ENCODE peak calls at places on chromosomes 6 and 20, in nine cellular contexts. One of them, this sample, is unnamed.

GRCh38 chr6:87095056-87095527 is at the start of gene CGA:
- DNase-seq in lower leg skin: no peak
- DNase-seq in psoas muscle: no peak
- DNase-seq in upper lobe of right lung: no peak
- DNase-seq in naive thymus-derived CD4-positive, alpha-beta T cell: no peak
- DNase-seq in Peyer's patch: no peak
- DNase-seq in body of pancreas: no peak
- DNase-seq in colonic mucosa: no peak
- DNase-seq in fibroblast of mammary gland: no peak
- DNase-seq in this sample: no peak

GRCh38 chr6:157518399-157519250 is 137.6 kb downstream of the ZDHHC14 start:
- DNase-seq in lower leg skin: peak
- DNase-seq in psoas muscle: peak
- DNase-seq in upper lobe of right lung: no peak
- DNase-seq in naive thymus-derived CD4-positive, alpha-beta T cell: no peak
- DNase-seq in Peyer's patch: no peak
- DNase-seq in body of pancreas: no peak
- DNase-seq in colonic mucosa: no peak
- DNase-seq in fibroblast of mammary gland: no peak
- DNase-seq in this sample: no peak

GRCh38 chr6:53869964-53870363 is 75.2 kb downstream of the LRRC1 start:
- DNase-seq in lower leg skin: no peak
- DNase-seq in psoas muscle: no peak
- DNase-seq in upper lobe of right lung: no peak
- DNase-seq in naive thymus-derived CD4-positive, alpha-beta T cell: no peak
- DNase-seq in Peyer's patch: no peak
- DNase-seq in body of pancreas: no peak
- DNase-seq in colonic mucosa: no peak
- DNase-seq in fibroblast of mammary gland: no peak
- DNase-seq in this sample: no peak

GRCh38 chr6:141107562-141108160 is 1025.1 kb upstream of the GJE1 start:
- DNase-seq in lower leg skin: no peak
- DNase-seq in psoas muscle: no peak
- DNase-seq in upper lobe of right lung: no peak
- DNase-seq in naive thymus-derived CD4-positive, alpha-beta T cell: no peak
- DNase-seq in Peyer's patch: no peak
- DNase-seq in body of pancreas: no peak
- DNase-seq in colonic mucosa: no peak
- DNase-seq in fibroblast of mammary gland: peak
- DNase-seq in this sample: no peak

GRCh38 chr6:124551711-124552233 is 410.5 kb upstream of the RNF217 start:
- DNase-seq in lower leg skin: no peak
- DNase-seq in psoas muscle: no peak
- DNase-seq in upper lobe of right lung: no peak
- DNase-seq in naive thymus-derived CD4-positive, alpha-beta T cell: no peak
- DNase-seq in Peyer's patch: no peak
- DNase-seq in body of pancreas: no peak
- DNase-seq in colonic mucosa: no peak
- DNase-seq in fibroblast of mammary gland: no peak
- DNase-seq in this sample: no peak

GRCh38 chr6:3471711-3472110 is 14.9 kb upstream of the SLC22A23 start:
- DNase-seq in lower leg skin: no peak
- DNase-seq in psoas muscle: no peak
- DNase-seq in upper lobe of right lung: no peak
- DNase-seq in naive thymus-derived CD4-positive, alpha-beta T cell: no peak
- DNase-seq in Peyer's patch: no peak
- DNase-seq in body of pancreas: no peak
- DNase-seq in colonic mucosa: no peak
- DNase-seq in fibroblast of mammary gland: peak
- DNase-seq in this sample: no peak

GRCh38 chr6:90544741-90545140 is 42.1 kb downstream of the MAP3K7 start:
- DNase-seq in lower leg skin: no peak
- DNase-seq in psoas muscle: no peak
- DNase-seq in upper lobe of right lung: no peak
- DNase-seq in naive thymus-derived CD4-positive, alpha-beta T cell: no peak
- DNase-seq in Peyer's patch: no peak
- DNase-seq in body of pancreas: no peak
- DNase-seq in colonic mucosa: no peak
- DNase-seq in fibroblast of mammary gland: no peak
- DNase-seq in this sample: no peak

GRCh38 chr6:56292505-56293181 is 45.3 kb upstream of the COL21A1 start:
- DNase-seq in lower leg skin: no peak
- DNase-seq in psoas muscle: no peak
- DNase-seq in upper lobe of right lung: no peak
- DNase-seq in naive thymus-derived CD4-positive, alpha-beta T cell: no peak
- DNase-seq in Peyer's patch: no peak
- DNase-seq in body of pancreas: peak
- DNase-seq in colonic mucosa: peak
- DNase-seq in fibroblast of mammary gland: peak
- DNase-seq in this sample: no peak

GRCh38 chr6:35165630-35166071 is 24.5 kb upstream of the TCP11 start:
- DNase-seq in lower leg skin: no peak
- DNase-seq in psoas muscle: no peak
- DNase-seq in upper lobe of right lung: no peak
- DNase-seq in naive thymus-derived CD4-positive, alpha-beta T cell: no peak
- DNase-seq in Peyer's patch: no peak
- DNase-seq in body of pancreas: peak
- DNase-seq in colonic mucosa: peak
- DNase-seq in fibroblast of mammary gland: peak
- DNase-seq in this sample: no peak

GRCh38 chr6:25907475-25908014 is 22.9 kb downstream of the SLC17A2 start:
- DNase-seq in lower leg skin: no peak
- DNase-seq in psoas muscle: no peak
- DNase-seq in upper lobe of right lung: no peak
- DNase-seq in naive thymus-derived CD4-positive, alpha-beta T cell: no peak
- DNase-seq in Peyer's patch: no peak
- DNase-seq in body of pancreas: no peak
- DNase-seq in colonic mucosa: no peak
- DNase-seq in fibroblast of mammary gland: no peak
- DNase-seq in this sample: no peak

GRCh38 chr20:24698706-24699206 is 229.3 kb downstream of the SYNDIG1 start:
- DNase-seq in lower leg skin: peak
- DNase-seq in psoas muscle: no peak
- DNase-seq in upper lobe of right lung: peak
- DNase-seq in naive thymus-derived CD4-positive, alpha-beta T cell: no peak
- DNase-seq in Peyer's patch: no peak
- DNase-seq in body of pancreas: no peak
- DNase-seq in colonic mucosa: no peak
- DNase-seq in fibroblast of mammary gland: no peak
- DNase-seq in this sample: no peak

GRCh38 chr6:170208171-170208601 is 82.7 kb downstream of the DLL1 start:
- DNase-seq in lower leg skin: no peak
- DNase-seq in psoas muscle: no peak
- DNase-seq in upper lobe of right lung: peak
- DNase-seq in naive thymus-derived CD4-positive, alpha-beta T cell: no peak
- DNase-seq in Peyer's patch: no peak
- DNase-seq in body of pancreas: peak
- DNase-seq in colonic mucosa: peak
- DNase-seq in fibroblast of mammary gland: no peak
- DNase-seq in this sample: no peak

GRCh38 chr20:62707981-62708521 is 585 bp upstream of the NTSR1 start:
- DNase-seq in lower leg skin: no peak
- DNase-seq in psoas muscle: no peak
- DNase-seq in upper lobe of right lung: no peak
- DNase-seq in naive thymus-derived CD4-positive, alpha-beta T cell: no peak
- DNase-seq in Peyer's patch: no peak
- DNase-seq in body of pancreas: no peak
- DNase-seq in colonic mucosa: no peak
- DNase-seq in fibroblast of mammary gland: no peak
- DNase-seq in this sample: no peak
- H3K4me3 ChIP-seq in lower leg skin: no peak
- H3K4me3 ChIP-seq in psoas muscle: no peak
- H3K4me3 ChIP-seq in upper lobe of right lung: no peak
- H3K4me3 ChIP-seq in naive thymus-derived CD4-positive, alpha-beta T cell: no peak
- H3K4me3 ChIP-seq in Peyer's patch: peak
- H3K4me3 ChIP-seq in body of pancreas: no peak
- H3K4me3 ChIP-seq in colonic mucosa: no peak
- H3K4me3 ChIP-seq in fibroblast of mammary gland: no peak
- H3K4me3 ChIP-seq in this sample: peak

GRCh38 chr20:43984587-43984986 is 69.9 kb downstream of the TOX2 start:
- DNase-seq in lower leg skin: no peak
- DNase-seq in psoas muscle: no peak
- DNase-seq in upper lobe of right lung: no peak
- DNase-seq in naive thymus-derived CD4-positive, alpha-beta T cell: no peak
- DNase-seq in Peyer's patch: no peak
- DNase-seq in body of pancreas: no peak
- DNase-seq in colonic mucosa: peak
- DNase-seq in fibroblast of mammary gland: no peak
- DNase-seq in this sample: no peak

GRCh38 chr20:43982886-43983285 is 68.2 kb downstream of the TOX2 start:
- DNase-seq in lower leg skin: no peak
- DNase-seq in psoas muscle: no peak
- DNase-seq in upper lobe of right lung: no peak
- DNase-seq in naive thymus-derived CD4-positive, alpha-beta T cell: no peak
- DNase-seq in Peyer's patch: no peak
- DNase-seq in body of pancreas: no peak
- DNase-seq in colonic mucosa: no peak
- DNase-seq in fibroblast of mammary gland: no peak
- DNase-seq in this sample: no peak

GRCh38 chr20:43985121-43985520 is 70.5 kb downstream of the TOX2 start:
- DNase-seq in lower leg skin: no peak
- DNase-seq in psoas muscle: no peak
- DNase-seq in upper lobe of right lung: no peak
- DNase-seq in naive thymus-derived CD4-positive, alpha-beta T cell: no peak
- DNase-seq in Peyer's patch: no peak
- DNase-seq in body of pancreas: no peak
- DNase-seq in colonic mucosa: no peak
- DNase-seq in fibroblast of mammary gland: no peak
- DNase-seq in this sample: no peak

GRCh38 chr20:43983359-43983758 is 68.7 kb downstream of the TOX2 start:
- DNase-seq in lower leg skin: no peak
- DNase-seq in psoas muscle: no peak
- DNase-seq in upper lobe of right lung: no peak
- DNase-seq in naive thymus-derived CD4-positive, alpha-beta T cell: no peak
- DNase-seq in Peyer's patch: no peak
- DNase-seq in body of pancreas: no peak
- DNase-seq in colonic mucosa: peak
- DNase-seq in fibroblast of mammary gland: no peak
- DNase-seq in this sample: no peak

GRCh38 chr20:43983904-43984361 is 69.3 kb downstream of the TOX2 start:
- DNase-seq in lower leg skin: no peak
- DNase-seq in psoas muscle: no peak
- DNase-seq in upper lobe of right lung: no peak
- DNase-seq in naive thymus-derived CD4-positive, alpha-beta T cell: no peak
- DNase-seq in Peyer's patch: no peak
- DNase-seq in body of pancreas: no peak
- DNase-seq in colonic mucosa: no peak
- DNase-seq in fibroblast of mammary gland: no peak
- DNase-seq in this sample: no peak
- H3K4me3 ChIP-seq in lower leg skin: no peak
- H3K4me3 ChIP-seq in psoas muscle: no peak
- H3K4me3 ChIP-seq in upper lobe of right lung: no peak
- H3K4me3 ChIP-seq in naive thymus-derived CD4-positive, alpha-beta T cell: no peak
- H3K4me3 ChIP-seq in Peyer's patch: no peak
- H3K4me3 ChIP-seq in body of pancreas: no peak
- H3K4me3 ChIP-seq in colonic mucosa: no peak
- H3K4me3 ChIP-seq in fibroblast of mammary gland: no peak
- H3K4me3 ChIP-seq in this sample: no peak

DNA sequence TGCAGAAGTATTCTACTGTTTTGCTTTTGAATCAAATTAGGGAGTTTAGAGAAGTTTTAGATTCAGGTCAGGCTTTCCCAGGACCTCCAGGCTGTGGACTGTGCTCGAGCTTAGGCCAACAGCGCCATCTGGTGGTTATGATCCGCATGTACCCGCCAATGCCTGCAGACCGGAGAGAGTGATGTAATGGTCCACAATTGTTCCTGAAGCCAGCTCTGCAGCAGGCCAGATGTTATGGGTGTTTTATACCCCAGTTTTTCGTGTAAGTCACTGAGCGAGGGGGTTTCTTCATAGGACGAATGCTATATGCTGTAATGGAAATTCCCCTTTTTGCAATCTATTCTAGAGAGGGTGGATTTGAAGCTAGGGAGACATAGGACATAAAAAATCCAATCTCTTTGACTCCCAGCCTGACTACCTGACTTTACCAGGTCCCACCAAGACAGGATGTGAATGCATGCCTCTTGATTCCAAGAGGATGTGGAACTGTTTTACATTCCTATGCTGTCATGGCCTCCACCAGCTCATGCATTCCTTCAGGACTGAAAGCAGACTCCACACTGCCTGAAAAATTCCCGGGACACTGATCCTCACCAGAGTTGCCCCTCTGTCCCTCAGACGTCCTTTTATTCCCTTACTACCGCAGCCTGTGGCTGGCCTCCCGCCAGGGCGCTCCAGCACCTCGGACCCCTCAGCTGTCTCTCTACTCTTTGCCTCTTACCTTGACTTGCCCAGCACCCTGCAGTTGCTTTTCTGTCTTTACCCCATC is 41.2 kb upstream of the LY86 start:
- DNase-seq in lower leg skin: peak
- DNase-seq in psoas muscle: peak
- DNase-seq in upper lobe of right lung: peak
- DNase-seq in naive thymus-derived CD4-positive, alpha-beta T cell: peak
- DNase-seq in Peyer's patch: peak
- DNase-seq in body of pancreas: peak
- DNase-seq in colonic mucosa: peak
- DNase-seq in fibroblast of mammary gland: peak
- DNase-seq in this sample: peak
- H3K4me3 ChIP-seq in lower leg skin: no peak
- H3K4me3 ChIP-seq in psoas muscle: peak
- H3K4me3 ChIP-seq in upper lobe of right lung: peak
- H3K4me3 ChIP-seq in naive thymus-derived CD4-positive, alpha-beta T cell: peak
- H3K4me3 ChIP-seq in Peyer's patch: peak
- H3K4me3 ChIP-seq in body of pancreas: no peak
- H3K4me3 ChIP-seq in colonic mucosa: peak
- H3K4me3 ChIP-seq in fibroblast of mammary gland: peak
- H3K4me3 ChIP-seq in this sample: peak

DNA sequence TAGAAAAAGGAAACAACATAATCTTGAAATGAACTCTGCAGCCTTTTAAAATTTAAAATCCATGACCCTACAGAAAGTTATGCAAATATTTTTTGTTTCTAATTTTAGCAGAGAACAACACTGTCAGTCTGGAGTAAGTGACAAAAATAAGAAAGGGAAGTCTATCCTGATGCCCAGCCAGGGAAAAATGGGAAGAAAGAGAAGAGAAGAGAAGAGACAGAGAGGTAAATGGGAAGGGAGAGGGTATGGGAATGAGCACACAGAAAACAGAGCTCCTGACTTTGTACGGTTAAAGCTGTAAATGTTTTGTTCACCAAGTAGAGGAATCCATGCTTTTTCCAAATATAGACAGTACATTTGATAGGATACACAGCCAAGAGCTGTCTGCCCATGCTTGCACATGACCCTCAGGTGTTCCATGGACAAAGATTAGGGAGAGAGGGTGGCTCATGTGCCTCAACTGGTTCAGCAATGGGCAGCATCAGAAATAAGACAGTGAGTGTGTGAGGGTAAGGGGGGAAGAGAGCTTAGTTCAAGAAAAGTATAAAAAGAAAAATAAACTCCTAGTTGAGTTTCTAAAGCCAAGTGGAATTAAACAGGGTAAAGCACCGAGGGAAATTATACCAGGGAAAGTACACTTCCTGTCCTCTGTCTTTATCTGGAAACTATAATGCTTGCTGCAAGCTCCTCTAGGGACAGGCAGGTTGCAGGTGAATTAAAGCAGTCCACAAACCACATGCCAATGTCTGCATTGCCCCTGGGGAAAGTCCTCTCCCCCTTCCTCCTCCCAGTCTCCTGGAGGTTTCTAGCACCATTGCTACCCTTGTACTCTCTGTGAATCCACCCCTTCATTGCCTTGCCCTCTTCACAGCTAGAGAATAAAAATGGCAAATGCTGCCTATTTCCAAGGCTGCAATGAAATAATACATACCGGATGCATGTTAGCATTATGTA is 30.0 kb downstream of the MAP3K5 start:
- DNase-seq in lower leg skin: no peak
- DNase-seq in psoas muscle: no peak
- DNase-seq in upper lobe of right lung: no peak
- DNase-seq in naive thymus-derived CD4-positive, alpha-beta T cell: no peak
- DNase-seq in Peyer's patch: no peak
- DNase-seq in body of pancreas: no peak
- DNase-seq in colonic mucosa: peak
- DNase-seq in fibroblast of mammary gland: no peak
- DNase-seq in this sample: no peak
- H3K4me3 ChIP-seq in lower leg skin: no peak
- H3K4me3 ChIP-seq in psoas muscle: peak
- H3K4me3 ChIP-seq in upper lobe of right lung: peak
- H3K4me3 ChIP-seq in naive thymus-derived CD4-positive, alpha-beta T cell: peak
- H3K4me3 ChIP-seq in Peyer's patch: no peak
- H3K4me3 ChIP-seq in body of pancreas: no peak
- H3K4me3 ChIP-seq in colonic mucosa: no peak
- H3K4me3 ChIP-seq in fibroblast of mammary gland: no peak
- H3K4me3 ChIP-seq in this sample: no peak